ENCODE peak calls at places on chromosomes 12 and 14, in nine cellular contexts. One of them, this sample, is unnamed.

GRCh38 chr12:11906284-11906935 is 164.3 kb upstream of the BCL2L14 start:
- DNase-seq in anterior cingulate cortex: no peak
- DNase-seq in small intestine: no peak
- DNase-seq in myocyte: no peak
- DNase-seq in right atrium auricular region: no peak
- DNase-seq in astrocyte of the hippocampus: peak
- DNase-seq in stimulated activated CD8-positive, alpha-beta memory T cell treated with anti-CD3 and anti-CD28 coated beads, Interleukin-2, amount 100 ng/mL, for 1 hour: no peak
- DNase-seq in aorta: no peak
- DNase-seq in substantia nigra: no peak
- DNase-seq in this sample: no peak

GRCh38 chr14:53444677-53445312 is 291.7 kb upstream of the DDHD1 start:
- DNase-seq in astrocyte of the hippocampus: no peak
- DNase-seq in small intestine: no peak
- DNase-seq in aorta: no peak
- DNase-seq in substantia nigra: no peak
- DNase-seq in right atrium auricular region: no peak
- DNase-seq in anterior cingulate cortex: no peak
- DNase-seq in stimulated activated CD8-positive, alpha-beta memory T cell treated with anti-CD3 and anti-CD28 coated beads, Interleukin-2, amount 100 ng/mL, for 1 hour: no peak
- DNase-seq in myocyte: no peak
- DNase-seq in this sample: no peak

GRCh38 chr12:10363665-10363921 is 26.2 kb downstream of the KLRK1 start:
- DNase-seq in aorta: no peak
- DNase-seq in stimulated activated CD8-positive, alpha-beta memory T cell treated with anti-CD3 and anti-CD28 coated beads, Interleukin-2, amount 100 ng/mL, for 1 hour: no peak
- DNase-seq in right atrium auricular region: no peak
- DNase-seq in substantia nigra: no peak
- DNase-seq in myocyte: no peak
- DNase-seq in astrocyte of the hippocampus: peak
- DNase-seq in anterior cingulate cortex: no peak
- DNase-seq in small intestine: no peak
- DNase-seq in this sample: no peak

GRCh38 chr12:80045594-80045993 is 53.7 kb upstream of the OTOGL start:
- DNase-seq in substantia nigra: no peak
- DNase-seq in anterior cingulate cortex: no peak
- DNase-seq in myocyte: no peak
- DNase-seq in stimulated activated CD8-positive, alpha-beta memory T cell treated with anti-CD3 and anti-CD28 coated beads, Interleukin-2, amount 100 ng/mL, for 1 hour: no peak
- DNase-seq in small intestine: no peak
- DNase-seq in aorta: no peak
- DNase-seq in right atrium auricular region: no peak
- DNase-seq in astrocyte of the hippocampus: peak
- DNase-seq in this sample: no peak

GRCh38 chr12:12157424-12157823 is 86.7 kb downstream of the BCL2L14 start:
- DNase-seq in small intestine: no peak
- DNase-seq in astrocyte of the hippocampus: no peak
- DNase-seq in right atrium auricular region: no peak
- DNase-seq in substantia nigra: no peak
- DNase-seq in myocyte: no peak
- DNase-seq in stimulated activated CD8-positive, alpha-beta memory T cell treated with anti-CD3 and anti-CD28 coated beads, Interleukin-2, amount 100 ng/mL, for 1 hour: no peak
- DNase-seq in aorta: no peak
- DNase-seq in anterior cingulate cortex: no peak
- DNase-seq in this sample: no peak

GRCh38 chr14:71248204-71248603 is 340.9 kb downstream of the PCNX1 start:
- DNase-seq in anterior cingulate cortex: no peak
- DNase-seq in astrocyte of the hippocampus: peak
- DNase-seq in right atrium auricular region: no peak
- DNase-seq in aorta: no peak
- DNase-seq in substantia nigra: no peak
- DNase-seq in small intestine: peak
- DNase-seq in myocyte: no peak
- DNase-seq in stimulated activated CD8-positive, alpha-beta memory T cell treated with anti-CD3 and anti-CD28 coated beads, Interleukin-2, amount 100 ng/mL, for 1 hour: no peak
- DNase-seq in this sample: no peak

GRCh38 chr14:92121207-92121669 is 268 bp downstream of the NDUFB1 start:
- DNase-seq in right atrium auricular region: no peak
- DNase-seq in myocyte: peak
- DNase-seq in stimulated activated CD8-positive, alpha-beta memory T cell treated with anti-CD3 and anti-CD28 coated beads, Interleukin-2, amount 100 ng/mL, for 1 hour: no peak
- DNase-seq in astrocyte of the hippocampus: no peak
- DNase-seq in substantia nigra: no peak
- DNase-seq in small intestine: no peak
- DNase-seq in aorta: peak
- DNase-seq in anterior cingulate cortex: peak
- DNase-seq in this sample: no peak

GRCh38 chr12:68784015-68784414 is 24.0 kb upstream of the MDM2 start:
- DNase-seq in aorta: no peak
- DNase-seq in right atrium auricular region: no peak
- DNase-seq in anterior cingulate cortex: no peak
- DNase-seq in astrocyte of the hippocampus: peak
- DNase-seq in substantia nigra: no peak
- DNase-seq in stimulated activated CD8-positive, alpha-beta memory T cell treated with anti-CD3 and anti-CD28 coated beads, Interleukin-2, amount 100 ng/mL, for 1 hour: no peak
- DNase-seq in myocyte: peak
- DNase-seq in small intestine: no peak
- DNase-seq in this sample: no peak

GRCh38 chr14:20836668-20837338 is 34.2 kb upstream of the RNASE1 start:
- DNase-seq in stimulated activated CD8-positive, alpha-beta memory T cell treated with anti-CD3 and anti-CD28 coated beads, Interleukin-2, amount 100 ng/mL, for 1 hour: no peak
- DNase-seq in anterior cingulate cortex: peak
- DNase-seq in small intestine: no peak
- DNase-seq in myocyte: peak
- DNase-seq in right atrium auricular region: no peak
- DNase-seq in astrocyte of the hippocampus: peak
- DNase-seq in substantia nigra: no peak
- DNase-seq in aorta: no peak
- DNase-seq in this sample: no peak

GRCh38 chr12:97456792-97457191 is 5.8 kb upstream of the RMST start:
- DNase-seq in substantia nigra: no peak
- DNase-seq in astrocyte of the hippocampus: no peak
- DNase-seq in small intestine: no peak
- DNase-seq in anterior cingulate cortex: no peak
- DNase-seq in right atrium auricular region: no peak
- DNase-seq in myocyte: no peak
- DNase-seq in stimulated activated CD8-positive, alpha-beta memory T cell treated with anti-CD3 and anti-CD28 coated beads, Interleukin-2, amount 100 ng/mL, for 1 hour: no peak
- DNase-seq in aorta: no peak
- DNase-seq in this sample: no peak

GRCh38 chr12:91181053-91181452 is 1.6 kb downstream of the DCN start:
- DNase-seq in aorta: no peak
- DNase-seq in stimulated activated CD8-positive, alpha-beta memory T cell treated with anti-CD3 and anti-CD28 coated beads, Interleukin-2, amount 100 ng/mL, for 1 hour: no peak
- DNase-seq in right atrium auricular region: no peak
- DNase-seq in myocyte: no peak
- DNase-seq in substantia nigra: no peak
- DNase-seq in small intestine: peak
- DNase-seq in anterior cingulate cortex: no peak
- DNase-seq in astrocyte of the hippocampus: no peak
- DNase-seq in this sample: no peak

GRCh38 chr14:76985021-76985420 is 43.5 kb downstream of the IRF2BPL start:
- DNase-seq in astrocyte of the hippocampus: no peak
- DNase-seq in myocyte: no peak
- DNase-seq in stimulated activated CD8-positive, alpha-beta memory T cell treated with anti-CD3 and anti-CD28 coated beads, Interleukin-2, amount 100 ng/mL, for 1 hour: no peak
- DNase-seq in right atrium auricular region: no peak
- DNase-seq in small intestine: no peak
- DNase-seq in substantia nigra: no peak
- DNase-seq in anterior cingulate cortex: no peak
- DNase-seq in aorta: no peak
- DNase-seq in this sample: no peak

GRCh38 chr12:109443794-109444193 is 33.3 kb downstream of the KCTD10 start:
- DNase-seq in myocyte: no peak
- DNase-seq in astrocyte of the hippocampus: no peak
- DNase-seq in anterior cingulate cortex: no peak
- DNase-seq in right atrium auricular region: no peak
- DNase-seq in aorta: no peak
- DNase-seq in small intestine: no peak
- DNase-seq in stimulated activated CD8-positive, alpha-beta memory T cell treated with anti-CD3 and anti-CD28 coated beads, Interleukin-2, amount 100 ng/mL, for 1 hour: no peak
- DNase-seq in substantia nigra: no peak
- DNase-seq in this sample: no peak

GRCh38 chr14:65864549-65864948 is 452.0 kb downstream of the FUT8 start:
- DNase-seq in small intestine: no peak
- DNase-seq in astrocyte of the hippocampus: no peak
- DNase-seq in right atrium auricular region: no peak
- DNase-seq in myocyte: no peak
- DNase-seq in anterior cingulate cortex: no peak
- DNase-seq in stimulated activated CD8-positive, alpha-beta memory T cell treated with anti-CD3 and anti-CD28 coated beads, Interleukin-2, amount 100 ng/mL, for 1 hour: no peak
- DNase-seq in substantia nigra: no peak
- DNase-seq in aorta: no peak
- DNase-seq in this sample: no peak

GRCh38 chr14:32565256-32565655 is 236.2 kb downstream of the AKAP6 start:
- DNase-seq in anterior cingulate cortex: no peak
- DNase-seq in substantia nigra: no peak
- DNase-seq in myocyte: peak
- DNase-seq in small intestine: no peak
- DNase-seq in aorta: no peak
- DNase-seq in stimulated activated CD8-positive, alpha-beta memory T cell treated with anti-CD3 and anti-CD28 coated beads, Interleukin-2, amount 100 ng/mL, for 1 hour: no peak
- DNase-seq in astrocyte of the hippocampus: no peak
- DNase-seq in right atrium auricular region: no peak
- DNase-seq in this sample: no peak

GRCh38 chr12:106126441-106127288 is 12.1 kb downstream of the NUAK1 start:
- DNase-seq in small intestine: no peak
- DNase-seq in anterior cingulate cortex: no peak
- DNase-seq in myocyte: no peak
- DNase-seq in aorta: no peak
- DNase-seq in substantia nigra: no peak
- DNase-seq in stimulated activated CD8-positive, alpha-beta memory T cell treated with anti-CD3 and anti-CD28 coated beads, Interleukin-2, amount 100 ng/mL, for 1 hour: no peak
- DNase-seq in right atrium auricular region: no peak
- DNase-seq in astrocyte of the hippocampus: peak
- DNase-seq in this sample: no peak

GRCh38 chr14:99671230-99672224 is 12.6 kb upstream of the CYP46A1 start:
- DNase-seq in substantia nigra: no peak
- DNase-seq in anterior cingulate cortex: peak
- DNase-seq in myocyte: no peak
- DNase-seq in astrocyte of the hippocampus: peak
- DNase-seq in aorta: peak
- DNase-seq in small intestine: peak
- DNase-seq in right atrium auricular region: no peak
- DNase-seq in stimulated activated CD8-positive, alpha-beta memory T cell treated with anti-CD3 and anti-CD28 coated beads, Interleukin-2, amount 100 ng/mL, for 1 hour: no peak
- DNase-seq in this sample: no peak

GRCh38 chr12:48145981-48146380 is 11.3 kb downstream of the ASB8 start:
- DNase-seq in anterior cingulate cortex: no peak
- DNase-seq in small intestine: no peak
- DNase-seq in myocyte: no peak
- DNase-seq in stimulated activated CD8-positive, alpha-beta memory T cell treated with anti-CD3 and anti-CD28 coated beads, Interleukin-2, amount 100 ng/mL, for 1 hour: no peak
- DNase-seq in right atrium auricular region: no peak
- DNase-seq in aorta: no peak
- DNase-seq in substantia nigra: no peak
- DNase-seq in astrocyte of the hippocampus: no peak
- DNase-seq in this sample: no peak

GRCh38 chr14:102957222-102957621 is 34.8 kb downstream of the AMN start:
- DNase-seq in astrocyte of the hippocampus: no peak
- DNase-seq in right atrium auricular region: no peak
- DNase-seq in small intestine: no peak
- DNase-seq in stimulated activated CD8-positive, alpha-beta memory T cell treated with anti-CD3 and anti-CD28 coated beads, Interleukin-2, amount 100 ng/mL, for 1 hour: no peak
- DNase-seq in aorta: no peak
- DNase-seq in myocyte: peak
- DNase-seq in substantia nigra: no peak
- DNase-seq in anterior cingulate cortex: peak
- DNase-seq in this sample: no peak